ENCODE peak calls at places on chromosome 5, in nine cellular contexts. One of them, this sample, is unnamed.

GRCh38 chr5:99949969-99950524 is 585.1 kb upstream of the FAM174A start:
- DNase-seq in PC-3: no peak
- DNase-seq in cardiac muscle cell: no peak
- DNase-seq in psoas muscle: no peak
- DNase-seq in HEK293T: no peak
- DNase-seq in bronchial epithelial cell: no peak
- DNase-seq in lower lobe of right lung: no peak
- DNase-seq in CMK: no peak
- DNase-seq in SK-N-SH: no peak
- DNase-seq in this sample: no peak

GRCh38 chr5:154367101-154367500 is 78.7 kb upstream of the SAP30L start:
- DNase-seq in PC-3: peak; percentile 49
- DNase-seq in cardiac muscle cell: no peak
- DNase-seq in psoas muscle: no peak
- DNase-seq in HEK293T: no peak
- DNase-seq in bronchial epithelial cell: peak; percentile 87
- DNase-seq in lower lobe of right lung: no peak
- DNase-seq in CMK: no peak
- DNase-seq in SK-N-SH: no peak
- DNase-seq in this sample: no peak

GRCh38 chr5:168920019-168920813 is 341.0 kb upstream of the PANK3 start:
- DNase-seq in PC-3: no peak
- DNase-seq in cardiac muscle cell: no peak
- DNase-seq in psoas muscle: no peak
- DNase-seq in HEK293T: no peak
- DNase-seq in bronchial epithelial cell: no peak
- DNase-seq in lower lobe of right lung: peak; percentile 58
- DNase-seq in CMK: no peak
- DNase-seq in SK-N-SH: no peak
- DNase-seq in this sample: no peak

GRCh38 chr5:2007906-2008437 is 125.2 kb upstream of the IRX4 start:
- DNase-seq in PC-3: no peak
- DNase-seq in cardiac muscle cell: peak; percentile 78
- DNase-seq in psoas muscle: peak; percentile 71
- DNase-seq in HEK293T: no peak
- DNase-seq in bronchial epithelial cell: no peak
- DNase-seq in lower lobe of right lung: no peak
- DNase-seq in CMK: no peak
- DNase-seq in SK-N-SH: no peak
- DNase-seq in this sample: no peak

GRCh38 chr5:111995701-111996100 is 238.7 kb upstream of the NREP start:
- DNase-seq in PC-3: no peak
- DNase-seq in cardiac muscle cell: no peak
- DNase-seq in psoas muscle: no peak
- DNase-seq in HEK293T: no peak
- DNase-seq in bronchial epithelial cell: no peak
- DNase-seq in lower lobe of right lung: no peak
- DNase-seq in CMK: no peak
- DNase-seq in SK-N-SH: no peak
- DNase-seq in this sample: no peak

GRCh38 chr5:33310471-33310870 is 130.3 kb upstream of the TARS1 start:
- DNase-seq in PC-3: peak; percentile 86
- DNase-seq in cardiac muscle cell: no peak
- DNase-seq in psoas muscle: no peak
- DNase-seq in HEK293T: no peak
- DNase-seq in bronchial epithelial cell: peak; percentile 96
- DNase-seq in lower lobe of right lung: no peak
- DNase-seq in CMK: no peak
- DNase-seq in SK-N-SH: no peak
- DNase-seq in this sample: no peak

GRCh38 chr5:123206618-123207320 is 117.7 kb downstream of the PRDM6 start:
- DNase-seq in PC-3: no peak
- DNase-seq in cardiac muscle cell: no peak
- DNase-seq in psoas muscle: no peak
- DNase-seq in HEK293T: no peak
- DNase-seq in bronchial epithelial cell: no peak
- DNase-seq in lower lobe of right lung: no peak
- DNase-seq in CMK: no peak
- DNase-seq in SK-N-SH: no peak
- DNase-seq in this sample: no peak

GRCh38 chr5:52725065-52725746 is 62.5 kb upstream of the ITGA1 start:
- DNase-seq in PC-3: peak; percentile 48
- DNase-seq in cardiac muscle cell: no peak
- DNase-seq in psoas muscle: no peak
- DNase-seq in HEK293T: no peak
- DNase-seq in bronchial epithelial cell: peak; percentile 99
- DNase-seq in lower lobe of right lung: no peak
- DNase-seq in CMK: peak; percentile 51
- DNase-seq in SK-N-SH: no peak
- DNase-seq in this sample: peak; percentile 83

GRCh38 chr5:164175083-164175482 is 669.7 kb downstream of the MAT2B start:
- DNase-seq in PC-3: peak; percentile 27
- DNase-seq in cardiac muscle cell: no peak
- DNase-seq in psoas muscle: no peak
- DNase-seq in HEK293T: no peak
- DNase-seq in bronchial epithelial cell: peak; percentile 23
- DNase-seq in lower lobe of right lung: no peak
- DNase-seq in CMK: no peak
- DNase-seq in SK-N-SH: no peak
- DNase-seq in this sample: no peak